ENCODE peak calls at places on chromosome X, in four cellular contexts. One of them, this sample, is unnamed.

GRCh38 chrX:101407167-101407747 is 468 bp downstream of the GLA start:
- DNase-seq in cardiac fibroblast: no peak
- DNase-seq in stimulated activated CD4-positive, alpha-beta T cell treated with anti-CD3 and anti-CD28 coated beads, TNF-alpha, amount 100 ng/mL, for 4 hours: no peak
- DNase-seq in nucleus accumbens: peak
- DNase-seq in this sample: no peak

GRCh38 chrX:10125248-10125615 is 31.5 kb upstream of the CLCN4 start:
- DNase-seq in nucleus accumbens: no peak
- DNase-seq in cardiac fibroblast: no peak
- DNase-seq in stimulated activated CD4-positive, alpha-beta T cell treated with anti-CD3 and anti-CD28 coated beads, TNF-alpha, amount 100 ng/mL, for 4 hours: no peak
- DNase-seq in this sample: no peak

GRCh38 chrX:70508296-70508911 is 63.8 kb downstream of the DLG3 start:
- DNase-seq in nucleus accumbens: no peak
- DNase-seq in stimulated activated CD4-positive, alpha-beta T cell treated with anti-CD3 and anti-CD28 coated beads, TNF-alpha, amount 100 ng/mL, for 4 hours: no peak
- DNase-seq in cardiac fibroblast: peak
- DNase-seq in this sample: peak

GRCh38 chrX:13257223-13258051 is 62.4 kb downstream of the ATXN3L start:
- DNase-seq in stimulated activated CD4-positive, alpha-beta T cell treated with anti-CD3 and anti-CD28 coated beads, TNF-alpha, amount 100 ng/mL, for 4 hours: no peak
- DNase-seq in cardiac fibroblast: no peak
- DNase-seq in nucleus accumbens: no peak
- DNase-seq in this sample: no peak

GRCh38 chrX:23742693-23743622 is at the start of gene ACOT9:
- DNase-seq in stimulated activated CD4-positive, alpha-beta T cell treated with anti-CD3 and anti-CD28 coated beads, TNF-alpha, amount 100 ng/mL, for 4 hours: peak
- DNase-seq in nucleus accumbens: peak
- DNase-seq in cardiac fibroblast: peak
- DNase-seq in this sample: peak

GRCh38 chrX:132489256-132490085 is 633 bp upstream of the MBNL3 start:
- DNase-seq in nucleus accumbens: peak
- DNase-seq in cardiac fibroblast: peak
- DNase-seq in stimulated activated CD4-positive, alpha-beta T cell treated with anti-CD3 and anti-CD28 coated beads, TNF-alpha, amount 100 ng/mL, for 4 hours: peak
- DNase-seq in this sample: peak

GRCh38 chrX:51742586-51742985 is 656 bp upstream of the GSPT2 start:
- DNase-seq in nucleus accumbens: no peak
- DNase-seq in cardiac fibroblast: no peak
- DNase-seq in stimulated activated CD4-positive, alpha-beta T cell treated with anti-CD3 and anti-CD28 coated beads, TNF-alpha, amount 100 ng/mL, for 4 hours: no peak
- DNase-seq in this sample: no peak

GRCh38 chrX:48648299-48648698 is 35.3 kb upstream of the WAS start:
- DNase-seq in stimulated activated CD4-positive, alpha-beta T cell treated with anti-CD3 and anti-CD28 coated beads, TNF-alpha, amount 100 ng/mL, for 4 hours: peak
- DNase-seq in nucleus accumbens: peak
- DNase-seq in cardiac fibroblast: peak
- DNase-seq in this sample: no peak

GRCh38 chrX:28609917-28610613 is 22.8 kb downstream of the IL1RAPL1 start:
- DNase-seq in nucleus accumbens: no peak
- DNase-seq in cardiac fibroblast: no peak
- DNase-seq in stimulated activated CD4-positive, alpha-beta T cell treated with anti-CD3 and anti-CD28 coated beads, TNF-alpha, amount 100 ng/mL, for 4 hours: no peak
- DNase-seq in this sample: no peak

GRCh38 chrX:17030092-17030491 is 83.6 kb downstream of the REPS2 start:
- DNase-seq in nucleus accumbens: no peak
- DNase-seq in stimulated activated CD4-positive, alpha-beta T cell treated with anti-CD3 and anti-CD28 coated beads, TNF-alpha, amount 100 ng/mL, for 4 hours: no peak
- DNase-seq in cardiac fibroblast: no peak
- DNase-seq in this sample: no peak

GRCh38 chrX:45479196-45479834 is 278.6 kb upstream of the DIPK2B start:
- DNase-seq in stimulated activated CD4-positive, alpha-beta T cell treated with anti-CD3 and anti-CD28 coated beads, TNF-alpha, amount 100 ng/mL, for 4 hours: no peak
- DNase-seq in cardiac fibroblast: peak
- DNase-seq in nucleus accumbens: no peak
- DNase-seq in this sample: no peak

GRCh38 chrX:84340981-84341380 is 153.0 kb upstream of the RPS6KA6 start:
- DNase-seq in cardiac fibroblast: peak
- DNase-seq in stimulated activated CD4-positive, alpha-beta T cell treated with anti-CD3 and anti-CD28 coated beads, TNF-alpha, amount 100 ng/mL, for 4 hours: no peak
- DNase-seq in nucleus accumbens: no peak
- DNase-seq in this sample: no peak

GRCh38 chrX:130147631-130148030 is 18.0 kb downstream of the AIFM1 start:
- DNase-seq in nucleus accumbens: no peak
- DNase-seq in cardiac fibroblast: no peak
- DNase-seq in stimulated activated CD4-positive, alpha-beta T cell treated with anti-CD3 and anti-CD28 coated beads, TNF-alpha, amount 100 ng/mL, for 4 hours: no peak
- DNase-seq in this sample: no peak

GRCh38 chrX:153381684-153382532 is 19.2 kb downstream of the PNMA6E start:
- DNase-seq in nucleus accumbens: peak
- DNase-seq in stimulated activated CD4-positive, alpha-beta T cell treated with anti-CD3 and anti-CD28 coated beads, TNF-alpha, amount 100 ng/mL, for 4 hours: no peak
- DNase-seq in cardiac fibroblast: peak
- DNase-seq in this sample: peak

GRCh38 chrX:120549483-120550452 is 11.0 kb downstream of the CUL4B start:
- DNase-seq in cardiac fibroblast: peak
- DNase-seq in stimulated activated CD4-positive, alpha-beta T cell treated with anti-CD3 and anti-CD28 coated beads, TNF-alpha, amount 100 ng/mL, for 4 hours: no peak
- DNase-seq in nucleus accumbens: no peak
- DNase-seq in this sample: no peak

GRCh38 chrX:153400146-153401132 is 711 bp downstream of the PNMA6E start:
- DNase-seq in cardiac fibroblast: peak
- DNase-seq in nucleus accumbens: no peak
- DNase-seq in stimulated activated CD4-positive, alpha-beta T cell treated with anti-CD3 and anti-CD28 coated beads, TNF-alpha, amount 100 ng/mL, for 4 hours: peak
- DNase-seq in this sample: no peak

GRCh38 chrX:65985922-65986588 is 53.8 kb downstream of the VSIG4 start:
- DNase-seq in stimulated activated CD4-positive, alpha-beta T cell treated with anti-CD3 and anti-CD28 coated beads, TNF-alpha, amount 100 ng/mL, for 4 hours: peak
- DNase-seq in nucleus accumbens: peak
- DNase-seq in cardiac fibroblast: peak
- DNase-seq in this sample: no peak

GRCh38 chrX:19746919-19747671 is 140.3 kb downstream of the SH3KBP1 start:
- DNase-seq in nucleus accumbens: no peak
- DNase-seq in cardiac fibroblast: no peak
- DNase-seq in stimulated activated CD4-positive, alpha-beta T cell treated with anti-CD3 and anti-CD28 coated beads, TNF-alpha, amount 100 ng/mL, for 4 hours: no peak
- DNase-seq in this sample: no peak

GRCh38 chrX:2837961-2838360 is 9.2 kb downstream of the GYG2 start:
- DNase-seq in nucleus accumbens: no peak
- DNase-seq in cardiac fibroblast: no peak
- DNase-seq in stimulated activated CD4-positive, alpha-beta T cell treated with anti-CD3 and anti-CD28 coated beads, TNF-alpha, amount 100 ng/mL, for 4 hours: no peak
- DNase-seq in this sample: no peak